ENCODE peak calls at places on chromosomes 2 and 18, in ten cellular contexts. L is T-cell; B is MM.1S; J is thoracic aorta; C is activated T-cell treated with anti-CD3 and anti-CD28 coated beads, Interleukin-2, amount 50 U/mL, for 72 hours; Z is hippocampal formation; T is NCI-H2029; R is type B pancreatic cell; Y is fibroblast of the conjunctiva; Q is transverse colon. W is an unnamed sample.

GRCh38 chr2:237199577-237199976 is 113.9 kb downstream of the COPS8 start:
- DNase-seq in R (no peak), Q (no peak), Z (no peak), Y (no peak), J (no peak), L (no peak), C (no peak), B (peak; percentile 57), T (no peak), W (peak; percentile 82)

GRCh38 chr2:241507430-241508239 is 749 bp downstream of the STK25 start:
- DNase-seq in Y (no peak), R (no peak), C (peak; percentile 53), T (peak; percentile 15), B (peak; percentile 21), Q (peak; percentile 39), L (peak; percentile 30), J (no peak), Z (no peak), W (no peak)

GRCh38 chr2:43176449-43176848 is 50.0 kb downstream of the ZFP36L2 start:
- DNase-seq in J (no peak), Q (no peak), C (no peak), L (no peak), R (no peak), Z (no peak), Y (no peak), T (peak; percentile 24), B (no peak), W (no peak)

GRCh38 chr18:44423826-44424225 is 256.9 kb upstream of the SETBP1 start:
- DNase-seq in T (no peak), L (no peak), J (no peak), C (no peak), Y (no peak), Q (no peak), Z (no peak), B (no peak), R (no peak), W (no peak)

GRCh38 chr2:46460991-46461715 is 18.2 kb upstream of the TMEM247 start:
- DNase-seq in R (peak; percentile 82), T (no peak), Q (peak; percentile 84), B (peak; percentile 72), C (peak; percentile 87), Z (peak; percentile 70), Y (peak; percentile 43), J (peak; percentile 38), L (peak; percentile 72), W (peak; percentile 95)

GRCh38 chr2:147567131-147567530 is 277.7 kb upstream of the ACVR2A start:
- DNase-seq in Y (no peak), J (no peak), T (no peak), Q (no peak), L (no peak), C (no peak), Z (no peak), R (no peak), B (no peak), W (no peak)

GRCh38 chr2:222468338-222468737 is 44.0 kb downstream of the SGPP2 start:
- DNase-seq in L (no peak), T (no peak), Y (no peak), J (no peak), C (no peak), Z (no peak), R (no peak), B (no peak), Q (no peak), W (no peak)

GRCh38 chr2:236047886-236048540 is 120.2 kb downstream of the GBX2 start:
- DNase-seq in C (no peak), T (peak; percentile 77), B (no peak), L (no peak), Y (no peak), R (no peak), Z (no peak), Q (no peak), J (no peak), W (no peak)

GRCh38 chr2:240467659-240468299 is 32.3 kb downstream of the GPC1 start:
- DNase-seq in Q (no peak), Z (no peak), T (no peak), C (no peak), J (peak; percentile 1), B (no peak), L (no peak), Y (no peak), R (no peak), W (peak; percentile 77)

GRCh38 chr2:239544846-239545465 is 144.1 kb upstream of the HDAC4 start:
- DNase-seq in L (peak; percentile 34), B (no peak), Y (no peak), T (no peak), Q (no peak), C (peak; percentile 85), J (no peak), R (no peak), Z (no peak), W (no peak)

GRCh38 chr2:98940102-98940501 is 4.1 kb upstream of the CRACDL start:
- DNase-seq in L (no peak), R (no peak), Y (no peak), C (no peak), Q (no peak), B (no peak), T (no peak), Z (no peak), J (no peak), W (no peak)

GRCh38 chr2:217254111-217254510 is 394.2 kb upstream of the TNP1 start:
- DNase-seq in B (no peak), R (no peak), J (no peak), Y (no peak), Z (no peak), C (no peak), T (no peak), L (no peak), Q (no peak), W (no peak)

GRCh38 chr2:128416366-128416765 is 97.7 kb upstream of the HS6ST1 start:
- DNase-seq in C (no peak), Z (no peak), R (peak; percentile 44), Y (no peak), J (no peak), T (no peak), L (no peak), B (no peak), Q (no peak), W (peak; percentile 39)

GRCh38 chr2:84905181-84906107 is at the start of gene TMSB10:
- DNase-seq in C (peak; percentile 94), B (peak; percentile 75), Q (peak; percentile 93), Z (peak; percentile 78), L (peak; percentile 91), R (peak; percentile 90), J (no peak), Y (peak; percentile 77), T (peak; percentile 46), W (peak; percentile 97)

GRCh38 chr2:223590964-223591363 is 11.2 kb downstream of the SCG2 start:
- DNase-seq in Z (no peak), T (no peak), L (no peak), Q (no peak), B (no peak), C (no peak), J (no peak), Y (no peak), R (no peak), W (no peak)

GRCh38 chr18:73790582-73790981 is 357.1 kb downstream of the FBXO15 start:
- DNase-seq in Q (no peak), B (no peak), L (no peak), C (no peak), J (no peak), Y (no peak), T (no peak), Z (no peak), R (no peak), W (no peak)

GRCh38 chr2:212777020-212777491 is 238.5 kb upstream of the ERBB4 start:
- DNase-seq in Q (no peak), Z (no peak), J (no peak), B (peak; percentile 47), Y (peak; percentile 26), R (no peak), L (no peak), C (no peak), T (peak; percentile 19), W (no peak)

GRCh38 chr2:46257476-46257875 is 39.7 kb upstream of the EPAS1 start:
- DNase-seq in B (peak; percentile 55), Z (no peak), C (no peak), L (no peak), Q (no peak), J (no peak), Y (peak; percentile 22), T (peak; percentile 96), R (no peak), W (no peak)

GRCh38 chr18:50410894-50411293 is 36.0 kb downstream of the SKA1 start:
- DNase-seq in Z (no peak), T (no peak), C (no peak), Q (no peak), R (no peak), L (no peak), B (no peak), J (no peak), Y (no peak), W (no peak)

GRCh38 chr2:216842634-216843033 is 17.2 kb downstream of the TNP1 start:
- DNase-seq in Z (no peak), L (no peak), T (no peak), R (no peak), C (no peak), Y (no peak), B (no peak), Q (peak; percentile 11), J (no peak), W (no peak)

GRCh38 chr2:9407363-9407811 is 15.9 kb downstream of the ITGB1BP1 start:
- DNase-seq in Q (no peak), Y (no peak), R (no peak), B (no peak), C (no peak), T (no peak), Z (no peak), J (no peak), L (no peak), W (no peak)

GRCh38 chr18:79579807-79580480 is 99.7 kb upstream of the CTDP1 start:
- DNase-seq in C (no peak), L (no peak), T (no peak), R (peak; percentile 31), Q (peak; percentile 3), Y (no peak), B (no peak), J (no peak), Z (no peak), W (no peak)

GRCh38 chr2:85607268-85608215 is 4.3 kb downstream of the C2orf68 start:
- DNase-seq in Y (no peak), R (no peak), C (no peak), Q (no peak), B (no peak), L (no peak), T (no peak), Z (no peak), J (no peak), W (no peak)

GRCh38 chr2:239008004-239008403 is 160.1 kb downstream of the TWIST2 start:
- DNase-seq in J (no peak), Y (no peak), Z (no peak), T (no peak), Q (no peak), B (no peak), R (no peak), C (no peak), L (no peak), W (no peak)

GRCh38 chr2:33785201-33786106 is 186.4 kb upstream of the FAM98A start:
- DNase-seq in L (no peak), R (no peak), C (no peak), B (peak; percentile 29), Y (no peak), J (no peak), T (no peak), Q (no peak), Z (no peak), W (no peak)

GRCh38 chr18:49321800-49322461 is 138.5 kb downstream of the DYM start:
- DNase-seq in T (no peak), Q (no peak), B (no peak), C (no peak), J (no peak), Y (peak; percentile 8), Z (no peak), L (no peak), R (no peak), W (no peak)

W was measured in esophagus muscularis mucosa.